ENCODE peak calls at places on chromosomes 5 and 9, in nine cellular contexts. One of them, this sample, is unnamed.

GRCh38 chr9:83681490-83681889 is 26.3 kb downstream of the UBQLN1 start:
- DNase-seq in GM12878: no peak
- DNase-seq in A549: no peak
- DNase-seq in Peyer's patch: no peak
- DNase-seq in lower leg skin: no peak
- DNase-seq in sigmoid colon: no peak
- DNase-seq in uterus: no peak
- DNase-seq in ovary: no peak
- DNase-seq in right lobe of liver: no peak
- DNase-seq in this sample: no peak

GRCh38 chr9:132622144-132622543 is 39.7 kb downstream of the BARHL1 start:
- DNase-seq in A549: no peak
- DNase-seq in right lobe of liver: no peak
- DNase-seq in lower leg skin: no peak
- DNase-seq in sigmoid colon: no peak
- DNase-seq in ovary: no peak
- DNase-seq in Peyer's patch: no peak
- DNase-seq in GM12878: no peak
- DNase-seq in uterus: no peak
- DNase-seq in this sample: no peak

GRCh38 chr9:98094316-98094715 is 24.7 kb downstream of the TRIM14 start:
- DNase-seq in lower leg skin: no peak
- DNase-seq in uterus: no peak
- DNase-seq in A549: no peak
- DNase-seq in right lobe of liver: no peak
- DNase-seq in Peyer's patch: no peak
- DNase-seq in GM12878: no peak
- DNase-seq in ovary: no peak
- DNase-seq in sigmoid colon: no peak
- DNase-seq in this sample: peak

GRCh38 chr5:80686757-80687156 is 32.0 kb upstream of the DHFR start:
- DNase-seq in GM12878: no peak
- DNase-seq in ovary: no peak
- DNase-seq in lower leg skin: no peak
- DNase-seq in right lobe of liver: no peak
- DNase-seq in sigmoid colon: no peak
- DNase-seq in uterus: no peak
- DNase-seq in A549: peak
- DNase-seq in Peyer's patch: no peak
- DNase-seq in this sample: no peak

GRCh38 chr5:177303121-177303924 is at the start of the genes PRELID1 and RAB24:
- DNase-seq in ovary: peak
- DNase-seq in Peyer's patch: peak
- DNase-seq in lower leg skin: peak
- DNase-seq in right lobe of liver: peak
- DNase-seq in sigmoid colon: peak
- DNase-seq in GM12878: no peak
- DNase-seq in A549: peak
- DNase-seq in uterus: peak
- DNase-seq in this sample: peak

GRCh38 chr9:123680382-123680781 is 249.5 kb downstream of the DENND1A start:
- DNase-seq in A549: no peak
- DNase-seq in Peyer's patch: no peak
- DNase-seq in GM12878: no peak
- DNase-seq in lower leg skin: no peak
- DNase-seq in uterus: no peak
- DNase-seq in right lobe of liver: no peak
- DNase-seq in ovary: no peak
- DNase-seq in sigmoid colon: no peak
- DNase-seq in this sample: no peak

GRCh38 chr9:27638716-27639115 is 65.4 kb upstream of the C9orf72 start:
- DNase-seq in uterus: no peak
- DNase-seq in right lobe of liver: no peak
- DNase-seq in A549: no peak
- DNase-seq in Peyer's patch: no peak
- DNase-seq in ovary: no peak
- DNase-seq in sigmoid colon: no peak
- DNase-seq in lower leg skin: no peak
- DNase-seq in GM12878: no peak
- DNase-seq in this sample: no peak

GRCh38 chr5:76469656-76470290 is 66.7 kb downstream of the IQGAP2 start:
- DNase-seq in ovary: no peak
- DNase-seq in GM12878: no peak
- DNase-seq in right lobe of liver: no peak
- DNase-seq in uterus: no peak
- DNase-seq in A549: no peak
- DNase-seq in sigmoid colon: no peak
- DNase-seq in Peyer's patch: no peak
- DNase-seq in lower leg skin: no peak
- DNase-seq in this sample: no peak

GRCh38 chr5:67806647-67807046 is 408.9 kb upstream of the PIK3R1 start:
- DNase-seq in Peyer's patch: no peak
- DNase-seq in lower leg skin: no peak
- DNase-seq in uterus: no peak
- DNase-seq in right lobe of liver: no peak
- DNase-seq in ovary: no peak
- DNase-seq in GM12878: no peak
- DNase-seq in sigmoid colon: no peak
- DNase-seq in A549: no peak
- DNase-seq in this sample: no peak

GRCh38 chr9:125525846-125526619 is 181.0 kb downstream of the MAPKAP1 start:
- DNase-seq in sigmoid colon: no peak
- DNase-seq in right lobe of liver: no peak
- DNase-seq in Peyer's patch: no peak
- DNase-seq in A549: no peak
- DNase-seq in ovary: no peak
- DNase-seq in uterus: no peak
- DNase-seq in GM12878: no peak
- DNase-seq in lower leg skin: no peak
- DNase-seq in this sample: no peak

GRCh38 chr5:176596689-176597416 is 13.1 kb downstream of the GPRIN1 start:
- DNase-seq in Peyer's patch: peak
- DNase-seq in lower leg skin: no peak
- DNase-seq in GM12878: no peak
- DNase-seq in right lobe of liver: peak
- DNase-seq in A549: no peak
- DNase-seq in sigmoid colon: no peak
- DNase-seq in ovary: peak
- DNase-seq in uterus: no peak
- DNase-seq in this sample: peak

GRCh38 chr5:178515019-178515418 is 75.2 kb downstream of the COL23A1 start:
- DNase-seq in Peyer's patch: no peak
- DNase-seq in GM12878: no peak
- DNase-seq in right lobe of liver: no peak
- DNase-seq in A549: no peak
- DNase-seq in ovary: no peak
- DNase-seq in uterus: no peak
- DNase-seq in sigmoid colon: no peak
- DNase-seq in lower leg skin: no peak
- DNase-seq in this sample: no peak

GRCh38 chr5:126007841-126008240 is 415.4 kb upstream of the GRAMD2B start:
- DNase-seq in sigmoid colon: no peak
- DNase-seq in ovary: no peak
- DNase-seq in A549: no peak
- DNase-seq in GM12878: no peak
- DNase-seq in lower leg skin: no peak
- DNase-seq in Peyer's patch: no peak
- DNase-seq in uterus: no peak
- DNase-seq in right lobe of liver: no peak
- DNase-seq in this sample: no peak

GRCh38 chr5:51651889-51652288 is 268.6 kb downstream of the ISL1 start:
- DNase-seq in uterus: no peak
- DNase-seq in GM12878: no peak
- DNase-seq in ovary: no peak
- DNase-seq in sigmoid colon: no peak
- DNase-seq in Peyer's patch: no peak
- DNase-seq in right lobe of liver: no peak
- DNase-seq in lower leg skin: no peak
- DNase-seq in A549: no peak
- DNase-seq in this sample: no peak

GRCh38 chr5:33892419-33893151 is 795 bp upstream of the ADAMTS12 start:
- DNase-seq in ovary: peak
- DNase-seq in A549: peak
- DNase-seq in sigmoid colon: peak
- DNase-seq in uterus: peak
- DNase-seq in GM12878: no peak
- DNase-seq in Peyer's patch: no peak
- DNase-seq in right lobe of liver: no peak
- DNase-seq in lower leg skin: no peak
- DNase-seq in this sample: peak

GRCh38 chr5:140996055-140996454 is 29.8 kb downstream of the PCDHAC2 start:
- DNase-seq in lower leg skin: no peak
- DNase-seq in Peyer's patch: no peak
- DNase-seq in sigmoid colon: no peak
- DNase-seq in uterus: no peak
- DNase-seq in GM12878: no peak
- DNase-seq in A549: no peak
- DNase-seq in ovary: no peak
- DNase-seq in right lobe of liver: no peak
- DNase-seq in this sample: no peak

GRCh38 chr5:134738133-134738962 is at the start of gene CAMLG:
- DNase-seq in sigmoid colon: peak
- DNase-seq in GM12878: peak
- DNase-seq in ovary: peak
- DNase-seq in uterus: peak
- DNase-seq in lower leg skin: peak
- DNase-seq in right lobe of liver: peak
- DNase-seq in A549: peak
- DNase-seq in Peyer's patch: peak
- DNase-seq in this sample: peak

GRCh38 chr5:181187500-181188213 is 17.3 kb downstream of the TRIM7 start:
- DNase-seq in Peyer's patch: peak
- DNase-seq in right lobe of liver: no peak
- DNase-seq in uterus: peak
- DNase-seq in A549: peak
- DNase-seq in ovary: peak
- DNase-seq in GM12878: no peak
- DNase-seq in sigmoid colon: peak
- DNase-seq in lower leg skin: peak
- DNase-seq in this sample: peak

DNA sequence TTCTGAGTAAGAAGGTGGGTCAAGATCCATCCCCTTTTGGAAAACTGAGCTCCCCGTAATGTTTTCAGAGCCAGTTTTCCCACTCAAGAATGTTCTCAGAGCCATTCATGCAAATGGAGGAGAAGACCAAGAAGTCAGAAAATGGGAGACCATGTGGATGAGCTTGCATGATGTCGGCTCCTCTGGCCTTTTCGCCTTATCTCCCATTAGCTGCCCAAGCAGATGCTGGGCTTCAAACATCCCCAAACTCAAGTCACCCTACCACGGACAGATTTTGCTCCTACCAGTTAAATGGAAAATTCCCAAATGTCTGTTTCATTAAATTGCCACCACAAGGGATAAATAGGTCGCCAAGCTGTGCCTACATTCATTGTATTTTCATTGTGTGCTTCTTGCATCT is 161.4 kb downstream of the ICE1 start:
- DNase-seq in ovary: no peak
- DNase-seq in lower leg skin: no peak
- DNase-seq in A549: no peak
- DNase-seq in right lobe of liver: no peak
- DNase-seq in Peyer's patch: no peak
- DNase-seq in sigmoid colon: no peak
- DNase-seq in GM12878: no peak
- DNase-seq in uterus: no peak
- DNase-seq in this sample: no peak
- TF ChIP-seq POLR2A in ovary: no peak
- TF ChIP-seq POLR2A in lower leg skin: no peak
- TF ChIP-seq POLR2A in A549: no peak
- TF ChIP-seq POLR2A in right lobe of liver: no peak
- TF ChIP-seq POLR2A in Peyer's patch: no peak
- TF ChIP-seq POLR2A in sigmoid colon: no peak
- TF ChIP-seq POLR2A in GM12878: no peak
- TF ChIP-seq POLR2A in uterus: no peak
- TF ChIP-seq POLR2A in this sample: no peak

GRCh38 chr9:128192601-128193371 is 1.4 kb upstream of the CIZ1 start:
- DNase-seq in lower leg skin: peak
- DNase-seq in A549: peak
- DNase-seq in right lobe of liver: peak
- DNase-seq in uterus: peak
- DNase-seq in GM12878: no peak
- DNase-seq in sigmoid colon: peak
- DNase-seq in ovary: peak
- DNase-seq in Peyer's patch: peak
- DNase-seq in this sample: peak
- TF ChIP-seq CTCF in lower leg skin: no peak
- TF ChIP-seq CTCF in A549: peak
- TF ChIP-seq CTCF in right lobe of liver: peak
- TF ChIP-seq CTCF in uterus: no peak
- TF ChIP-seq CTCF in GM12878: no peak
- TF ChIP-seq CTCF in sigmoid colon: no peak
- TF ChIP-seq CTCF in ovary: no peak
- TF ChIP-seq CTCF in Peyer's patch: no peak
- TF ChIP-seq CTCF in this sample: no peak

GRCh38 chr9:92877531-92878430 is at the start of gene ZNF484:
- DNase-seq in GM12878: peak
- DNase-seq in Peyer's patch: peak
- DNase-seq in ovary: peak
- DNase-seq in uterus: peak
- DNase-seq in sigmoid colon: peak
- DNase-seq in A549: peak
- DNase-seq in lower leg skin: peak
- DNase-seq in right lobe of liver: peak
- DNase-seq in this sample: peak
- TF ChIP-seq POLR2A in GM12878: peak
- TF ChIP-seq POLR2A in Peyer's patch: peak
- TF ChIP-seq POLR2A in ovary: no peak
- TF ChIP-seq POLR2A in uterus: no peak
- TF ChIP-seq POLR2A in sigmoid colon: no peak
- TF ChIP-seq POLR2A in A549: no peak
- TF ChIP-seq POLR2A in lower leg skin: no peak
- TF ChIP-seq POLR2A in right lobe of liver: peak
- TF ChIP-seq POLR2A in this sample: peak

GRCh38 chr5:97043511-97043910 is 98.9 kb downstream of the LIX1 start:
- DNase-seq in sigmoid colon: no peak
- DNase-seq in A549: no peak
- DNase-seq in right lobe of liver: no peak
- DNase-seq in GM12878: no peak
- DNase-seq in Peyer's patch: no peak
- DNase-seq in lower leg skin: no peak
- DNase-seq in ovary: no peak
- DNase-seq in uterus: no peak
- DNase-seq in this sample: no peak

GRCh38 chr5:97041239-97041638 is 101.2 kb downstream of the LIX1 start:
- DNase-seq in lower leg skin: no peak
- DNase-seq in sigmoid colon: no peak
- DNase-seq in A549: no peak
- DNase-seq in right lobe of liver: no peak
- DNase-seq in ovary: no peak
- DNase-seq in Peyer's patch: no peak
- DNase-seq in GM12878: no peak
- DNase-seq in uterus: no peak
- DNase-seq in this sample: no peak

GRCh38 chr5:97042981-97043380 is 99.4 kb downstream of the LIX1 start:
- DNase-seq in ovary: no peak
- DNase-seq in lower leg skin: no peak
- DNase-seq in Peyer's patch: no peak
- DNase-seq in uterus: no peak
- DNase-seq in A549: no peak
- DNase-seq in GM12878: no peak
- DNase-seq in right lobe of liver: no peak
- DNase-seq in sigmoid colon: no peak
- DNase-seq in this sample: no peak

GRCh38 chr5:97046270-97046982 is 96.0 kb downstream of the LIX1 start:
- DNase-seq in uterus: no peak
- DNase-seq in lower leg skin: no peak
- DNase-seq in GM12878: no peak
- DNase-seq in ovary: no peak
- DNase-seq in Peyer's patch: no peak
- DNase-seq in sigmoid colon: no peak
- DNase-seq in A549: peak
- DNase-seq in right lobe of liver: no peak
- DNase-seq in this sample: no peak

GRCh38 chr5:97044057-97044456 is 98.4 kb downstream of the LIX1 start:
- DNase-seq in right lobe of liver: no peak
- DNase-seq in lower leg skin: no peak
- DNase-seq in ovary: no peak
- DNase-seq in uterus: peak
- DNase-seq in GM12878: no peak
- DNase-seq in A549: peak
- DNase-seq in Peyer's patch: peak
- DNase-seq in sigmoid colon: peak
- DNase-seq in this sample: peak
- TF ChIP-seq CTCF in right lobe of liver: peak
- TF ChIP-seq CTCF in lower leg skin: no peak
- TF ChIP-seq CTCF in ovary: no peak
- TF ChIP-seq CTCF in uterus: peak
- TF ChIP-seq CTCF in GM12878: no peak
- TF ChIP-seq CTCF in A549: peak
- TF ChIP-seq CTCF in Peyer's patch: no peak
- TF ChIP-seq CTCF in sigmoid colon: peak
- TF ChIP-seq CTCF in this sample: peak

This sample was measured in transverse colon.